ENCODE peak calls at places on chromosomes 5 and 9, in eight cellular contexts. L is A549, R is tibial nerve, U is K562, V is ovary, B is heart left ventricle, Y is uterus, N is IMR-90. I is an unnamed sample.

GRCh38 chr5:40481226-40481625 is 198.5 kb upstream of the PTGER4 start:
- DNase-seq in L (no peak), R (no peak), U (no peak), V (no peak), B (no peak), Y (no peak), N (peak; percentile 27), I (no peak)

GRCh38 chr9:96398582-96399334 is 15.2 kb upstream of the SLC35D2 start:
- DNase-seq in L (no peak), R (no peak), U (no peak), V (no peak), B (no peak), Y (no peak), N (no peak), I (no peak)

GRCh38 chr5:139861021-139861888 is 65.6 kb downstream of the PSD2 start:
- DNase-seq in L (no peak), R (no peak), U (no peak), V (no peak), B (no peak), Y (no peak), N (no peak), I (no peak)

GRCh38 chr5:31383734-31384133 is 148.2 kb downstream of the DROSHA start:
- DNase-seq in L (no peak), R (no peak), U (peak; percentile 35), V (no peak), B (no peak), Y (no peak), N (peak; percentile 61), I (no peak)

GRCh38 chr5:34452170-34452828 is 203.8 kb upstream of the RAI14 start:
- DNase-seq in L (no peak), R (no peak), U (peak; percentile 32), V (no peak), B (no peak), Y (no peak), N (peak; percentile 52), I (peak; percentile 36)

GRCh38 chr9:26324787-26325186 is 567.8 kb downstream of the CAAP1 start:
- DNase-seq in L (no peak), R (no peak), U (no peak), V (no peak), B (no peak), Y (no peak), N (peak; percentile 62), I (no peak)

GRCh38 chr9:37976714-37977477 is 73.0 kb upstream of the SLC25A51 start:
- DNase-seq in L (no peak), R (peak; percentile 34), U (no peak), V (no peak), B (no peak), Y (peak; percentile 52), N (peak; percentile 97), I (no peak)

GRCh38 chr5:33338336-33339110 is 102.2 kb upstream of the TARS1 start:
- DNase-seq in L (no peak), R (no peak), U (no peak), V (no peak), B (no peak), Y (no peak), N (no peak), I (peak; percentile 3)

GRCh38 chr9:74285075-74285474 is 212.1 kb upstream of the RORB start:
- DNase-seq in L (peak; percentile 19), R (no peak), U (no peak), V (no peak), B (no peak), Y (no peak), N (no peak), I (no peak)

GRCh38 chr9:88782931-88783451 is 208.3 kb upstream of the S1PR3 start:
- DNase-seq in L (no peak), R (no peak), U (no peak), V (no peak), B (no peak), Y (no peak), N (peak; percentile 48), I (no peak)

GRCh38 chr5:142982821-142983200 is 212.6 kb downstream of the ARHGAP26 start:
- DNase-seq in L (no peak), R (no peak), U (peak; percentile 25), V (no peak), B (no peak), Y (no peak), N (no peak), I (no peak)

GRCh38 chr9:22050924-22051323 is 41.8 kb upstream of the CDKN2B start:
- DNase-seq in L (no peak), R (no peak), U (no peak), V (no peak), B (no peak), Y (no peak), N (no peak), I (no peak)

GRCh38 chr9:93090091-93090655 is 5.8 kb upstream of the CARD19 start:
- DNase-seq in L (no peak), R (no peak), U (no peak), V (peak; percentile 8), B (no peak), Y (peak; percentile 2), N (no peak), I (no peak)

GRCh38 chr5:79547982-79548381 is 34.0 kb upstream of the HOMER1 start:
- DNase-seq in L (no peak), R (no peak), U (no peak), V (no peak), B (no peak), Y (no peak), N (no peak), I (no peak)

GRCh38 chr5:150105898-150106615 is 19.7 kb upstream of the CSF1R start:
- DNase-seq in L (no peak), R (no peak), U (peak; percentile 5), V (no peak), B (no peak), Y (no peak), N (no peak), I (no peak)

GRCh38 chr5:177552839-177553455 is 1.4 kb downstream of the FAM193B start:
- DNase-seq in L (no peak), R (no peak), U (no peak), V (no peak), B (peak; percentile 23), Y (no peak), N (no peak), I (peak; percentile 43)

GRCh38 chr5:177555665-177556064 is 1.3 kb upstream of the FAM193B start:
- DNase-seq in L (no peak), R (no peak), U (no peak), V (no peak), B (no peak), Y (no peak), N (no peak), I (no peak)

GRCh38 chr5:177553671-177554429 is 513 bp downstream of the FAM193B start:
- DNase-seq in L (no peak), R (no peak), U (peak; percentile 65), V (peak; percentile 60), B (peak; percentile 51), Y (peak; percentile 51), N (no peak), I (peak; percentile 42)

GRCh38 chr5:177555228-177555627 is 865 bp upstream of the FAM193B start:
- DNase-seq in L (no peak), R (no peak), U (no peak), V (no peak), B (no peak), Y (no peak), N (no peak), I (no peak)

GRCh38 chr5:177554474-177555111 is at the start of gene FAM193B:
- DNase-seq in L (peak; percentile 92), R (peak; percentile 84), U (peak; percentile 98), V (peak; percentile 93), B (peak; percentile 93), Y (peak; percentile 95), N (peak; percentile 87), I (peak; percentile 94)
- TF ChIP-seq POLR2A in L (no peak), R (no peak), U (no peak), V (no peak), B (no peak), Y (peak; percentile 40), N (no peak), I (no peak)

GRCh38 chr5:178817506-178817905 is 42.2 kb upstream of the ZNF354B start:
- DNase-seq in L (no peak), R (no peak), U (no peak), V (no peak), B (no peak), Y (no peak), N (no peak), I (no peak)

GRCh38 chr5:178820001-178820400 is 39.8 kb upstream of the ZNF354B start:
- DNase-seq in L (no peak), R (no peak), U (no peak), V (no peak), B (no peak), Y (no peak), N (no peak), I (no peak)

GRCh38 chr5:178818094-178818493 is 41.7 kb upstream of the ZNF354B start:
- DNase-seq in L (no peak), R (no peak), U (no peak), V (no peak), B (no peak), Y (no peak), N (no peak), I (no peak)
- TF ChIP-seq CTCF in L (no peak), R (no peak), U (no peak), V (no peak), B (no peak), Y (no peak), N (no peak), I (no peak)

DNA sequence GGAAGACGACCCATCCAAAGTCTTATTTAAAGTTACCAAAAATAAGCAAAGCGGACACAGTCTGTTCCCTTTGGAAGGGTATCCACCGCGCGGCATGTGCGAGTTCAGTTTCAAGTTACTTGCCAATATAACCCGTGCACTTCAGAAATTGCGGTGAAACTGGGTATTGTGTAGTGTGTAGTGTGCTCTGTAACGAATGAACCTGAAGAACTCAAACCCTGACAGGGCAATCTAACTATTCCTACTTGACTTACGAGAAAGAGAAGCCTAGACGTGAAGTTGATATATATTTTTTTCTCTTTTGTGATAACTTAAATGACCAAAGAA is 1.5 kb downstream of the MAN2A1 start:
- DNase-seq in L (no peak), R (no peak), U (no peak), V (no peak), B (no peak), Y (no peak), N (no peak), I (no peak)
- H3K4me3 ChIP-seq in L (peak overlapping the region; percentile 94), R (peak overlapping the region; percentile 86), U (peak overlapping the region; percentile 91), V (peak overlapping the region; percentile 80), B (peak overlapping the region; percentile 95), Y (peak overlapping the region; percentile 72), N (peak overlapping the region; percentile 81), I (peak overlapping the region; percentile 83)

DNA sequence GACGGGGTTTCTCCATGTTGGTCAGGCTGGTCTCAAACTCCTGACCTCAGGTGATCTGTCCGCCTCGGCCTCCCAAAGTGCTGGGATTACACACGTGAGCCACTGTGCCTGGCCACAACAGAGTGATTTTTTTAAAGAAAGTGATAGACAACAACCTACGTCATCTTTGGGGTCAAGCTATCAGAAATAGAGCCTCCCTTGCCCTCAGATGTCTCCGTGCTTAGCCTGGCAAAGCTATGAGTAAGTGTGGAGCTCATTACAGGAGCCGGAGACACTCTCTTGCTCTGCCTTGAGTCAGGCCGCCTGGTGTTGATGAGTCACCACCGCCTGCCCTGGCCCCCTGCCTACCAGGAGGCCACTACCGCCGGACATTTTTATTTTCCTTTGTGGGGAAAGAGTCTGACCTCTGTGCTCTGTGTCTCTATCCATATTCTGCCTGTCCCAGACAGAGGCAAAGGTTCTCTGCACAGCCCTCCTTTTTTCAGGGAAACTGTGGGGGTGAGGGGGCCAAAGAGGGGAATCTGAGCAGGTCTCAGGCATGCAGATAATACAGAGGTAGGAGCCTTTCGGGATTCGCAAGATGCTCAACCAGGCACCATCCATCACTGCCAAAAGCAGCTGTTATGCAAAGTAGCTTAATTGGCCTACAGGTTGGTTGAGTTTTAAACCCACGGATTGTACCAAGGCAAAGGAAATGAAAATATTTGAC is 123.7 kb upstream of the CPEB4 start:
- DNase-seq in L (peak; percentile 95), R (peak; percentile 62), U (peak; percentile 85), V (peak; percentile 79), B (peak; percentile 66), Y (peak; percentile 86), N (peak; percentile 96), I (peak; percentile 90)
- TF ChIP-seq POLR2A in L (no peak), R (no peak), U (peak; percentile 55), V (no peak), B (no peak), Y (no peak), N (no peak), I (no peak)

I was measured in NB4.